ENCODE peak calls at places on chromosomes 6 and 20, in six cellular contexts. Z is IMR-90, W is neuronal stem cell, K is H1, Q is mesendoderm, R is trophoblast cell. H is an unnamed sample.

GRCh38 chr6:116528800-116529199 is 16.7 kb downstream of the TRAPPC3L start:
- DNase-seq in K (no peak), Z (peak; percentile 28), Q (peak; percentile 92), W (no peak), R (peak; percentile 76), H (no peak)

GRCh38 chr20:49938173-49939163 is 2.3 kb downstream of the RNF114 start:
- DNase-seq in R (no peak), K (no peak), W (no peak), Z (peak; percentile 82), Q (no peak), H (peak; percentile 71)

GRCh38 chr6:158286413-158286812 is 25.9 kb upstream of the TULP4 start:
- DNase-seq in W (no peak), Q (no peak), Z (peak; percentile 87), R (peak; percentile 3), K (no peak), H (peak; percentile 37)

GRCh38 chr6:3013486-3013885 is 13.8 kb downstream of the NQO2 start:
- DNase-seq in Q (peak; percentile 46), R (peak; percentile 57), Z (peak; percentile 47), W (no peak), K (no peak), H (peak; percentile 62)

GRCh38 chr6:134031696-134032255 is 20.6 kb downstream of the SLC2A12 start:
- DNase-seq in Z (peak; percentile 68), W (no peak), Q (no peak), R (peak; percentile 37), K (no peak), H (no peak)

GRCh38 chr6:112640895-112641294 is 293.8 kb downstream of the RFPL4B start:
- DNase-seq in W (no peak), Q (no peak), R (peak; percentile 59), Z (peak; percentile 68), K (no peak), H (peak; percentile 60)

GRCh38 chr6:154196333-154196732 is 157.3 kb downstream of the OPRM1 start:
- DNase-seq in K (no peak), Q (no peak), R (no peak), Z (no peak), W (no peak), H (no peak)

GRCh38 chr6:499617-500016 is 108.1 kb downstream of the IRF4 start:
- DNase-seq in Q (no peak), R (no peak), Z (no peak), K (no peak), W (no peak), H (peak; percentile 11)

GRCh38 chr6:168201799-168202198 is 117.8 kb downstream of the DACT2 start:
- DNase-seq in K (no peak), Z (no peak), Q (no peak), W (no peak), R (no peak), H (no peak)

GRCh38 chr6:5464096-5464885 is 203.0 kb downstream of the FARS2 start:
- DNase-seq in K (no peak), W (no peak), Z (peak; percentile 20), Q (no peak), R (no peak), H (peak; percentile 22)

GRCh38 chr6:64505312-64505711 is 869.7 kb downstream of the PHF3 start:
- DNase-seq in K (peak; percentile 78), W (no peak), Q (peak; percentile 53), R (no peak), Z (no peak), H (no peak)

GRCh38 chr6:108102965-108103364 is 28.4 kb upstream of the OSTM1 start:
- DNase-seq in K (no peak), Z (no peak), W (no peak), Q (no peak), R (peak; percentile 42), H (no peak)

GRCh38 chr6:14398953-14399352 is 281.4 kb downstream of the CD83 start:
- DNase-seq in K (no peak), W (no peak), Z (no peak), Q (no peak), R (no peak), H (no peak)

GRCh38 chr6:32176476-32177181 is 745 bp upstream of the AGPAT1 start:
- DNase-seq in W (no peak), Q (no peak), K (peak; percentile 46), R (peak; percentile 9), Z (peak; percentile 75), H (peak; percentile 84)
- H2AK5ac ChIP-seq in W (no peak overlapping the region), Q (peak overlapping the region; percentile 97), K (peak overlapping the region; percentile 91), R (peak overlapping the region; percentile 69), Z (peak overlapping the region; percentile 94), H (peak overlapping the region; percentile 51)

DNA sequence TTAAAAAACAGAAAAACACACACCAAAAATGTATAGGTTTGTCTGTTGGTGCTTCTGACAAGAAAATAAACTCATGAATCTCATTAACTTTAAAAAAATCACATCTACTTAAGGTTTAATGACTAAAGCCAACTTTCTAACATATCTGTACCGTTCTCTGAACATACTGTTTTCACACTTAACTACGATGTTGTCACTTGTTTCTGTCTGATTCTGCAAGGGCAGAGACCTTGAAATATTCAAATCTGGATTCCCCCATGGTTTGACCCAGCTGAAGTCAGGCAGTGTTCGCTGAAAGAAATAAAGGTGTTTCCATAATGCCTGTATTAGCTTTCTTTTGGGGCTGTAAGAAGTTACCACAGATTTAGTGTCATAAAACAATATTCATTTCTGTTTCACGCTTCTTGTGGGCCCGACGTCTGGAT is 2.7 kb upstream of the ASXL1 start:
- DNase-seq in R (peak; percentile 4), W (no peak), Q (no peak), K (no peak), Z (no peak), H (no peak)
- H3K4me3 ChIP-seq in R (no peak overlapping the region), W (no peak overlapping the region), Q (no peak overlapping the region), K (no peak overlapping the region), Z (no peak overlapping the region), H (no peak overlapping the region)

GRCh38 chr6:113970808-113971676 is at the start of gene HDAC2:
- DNase-seq in W (peak; percentile 71), R (peak; percentile 84), Z (peak; percentile 77), Q (peak; percentile 90), K (peak; percentile 92), H (peak; percentile 83)

GRCh38 chr6:113967777-113968176 is 3.2 kb downstream of the HDAC2 start:
- DNase-seq in K (no peak), W (no peak), Z (no peak), R (no peak), Q (no peak), H (no peak)

GRCh38 chr6:113968472-113968871 is 2.5 kb downstream of the HDAC2 start:
- DNase-seq in K (no peak), Z (no peak), R (no peak), Q (no peak), W (no peak), H (no peak)

GRCh38 chr6:113971786-113972185 is 838 bp upstream of the HDAC2 start:
- DNase-seq in K (no peak), R (peak; percentile 16), Q (no peak), Z (no peak), W (no peak), H (peak; percentile 7)

DNA sequence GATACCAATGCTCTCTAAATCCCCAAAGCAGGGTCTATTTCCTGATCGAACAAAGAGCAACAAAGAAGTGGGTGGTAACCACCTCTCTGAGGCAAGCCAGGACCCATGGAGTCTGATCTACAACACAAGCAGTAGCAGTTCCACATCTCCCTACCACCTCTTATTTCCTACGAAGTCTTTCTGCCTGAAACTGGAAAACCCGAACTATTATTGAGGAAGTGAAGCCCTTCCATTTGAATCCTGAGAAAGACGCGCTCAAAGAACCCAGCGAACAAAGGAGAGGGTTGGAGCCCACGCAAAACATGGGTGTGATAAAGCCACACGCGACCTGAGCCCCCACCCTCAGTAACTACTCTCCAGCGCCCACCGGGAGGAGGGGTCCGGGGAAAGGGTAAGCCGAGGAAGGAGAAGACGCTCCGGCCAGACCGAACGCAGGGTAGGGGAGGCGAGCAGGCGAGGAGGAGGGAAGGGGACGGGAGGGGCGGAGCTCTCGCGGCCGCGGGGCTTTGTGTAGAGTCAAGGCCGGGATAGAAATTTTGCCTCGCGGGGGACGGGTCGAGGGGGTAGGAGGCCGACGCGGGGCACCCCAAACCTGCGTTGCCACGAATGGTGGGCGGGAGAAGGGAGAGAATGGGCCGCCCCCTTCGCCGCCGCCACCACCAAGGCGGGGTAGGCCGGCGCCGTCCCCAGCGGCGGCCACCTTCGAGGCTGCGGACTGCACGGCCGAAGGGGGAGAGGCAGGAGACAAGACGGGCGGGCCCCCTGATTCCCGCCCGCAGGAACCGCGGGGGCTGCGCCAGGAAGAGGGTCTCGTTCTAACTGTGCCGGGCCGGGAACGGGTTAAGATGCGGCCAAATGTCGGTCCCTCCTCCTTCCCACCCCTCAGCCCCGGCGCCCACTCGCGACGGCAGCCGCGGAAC is 800 bp downstream of the HDAC2 start:
- DNase-seq in W (peak; percentile 58), Z (peak; percentile 35), Q (peak; percentile 80), K (peak; percentile 64), R (peak; percentile 51), H (peak; percentile 64)
- H2AK5ac ChIP-seq in W (peak overlapping the region; percentile 98), Z (peak overlapping the region; percentile 48), Q (no peak overlapping the region), K (peak overlapping the region; percentile 33), R (peak overlapping the region; percentile 0), H (peak overlapping the region; percentile 58)

GRCh38 chr20:45866454-45866853 is 9.0 kb downstream of the ZSWIM3 start:
- DNase-seq in Q (no peak), R (no peak), K (no peak), W (no peak), Z (no peak), H (no peak)
- H3K4me3 ChIP-seq in Q (no peak overlapping the region), R (no peak overlapping the region), K (no peak overlapping the region), W (no peak overlapping the region), Z (no peak overlapping the region), H (no peak overlapping the region)

H was measured in mesenchymal stem cell.